ENCODE peak calls at places on chromosomes 16 and 17, in six cellular contexts. R is hepatocyte, I is stomach, V is H1, P is cardiac fibroblast, Q is breast epithelium. W is an unnamed sample.

GRCh38 chr17:1347681-1348318 is 52.2 kb downstream of the YWHAE start:
- DNase-seq in R (peak), I (peak), V (no peak), P (no peak), Q (no peak), W (peak)

GRCh38 chr16:28491080-28491969 is 549 bp downstream of the CLN3 start:
- DNase-seq in R (peak), I (no peak), V (peak), P (peak), Q (no peak), W (peak)

GRCh38 chr16:48561960-48562393 is 48.0 kb downstream of the N4BP1 start:
- DNase-seq in R (no peak), I (no peak), V (no peak), P (peak), Q (no peak), W (peak)

GRCh38 chr17:77316191-77316641 is 175.4 kb downstream of the SEC14L1 start:
- DNase-seq in R (peak), I (no peak), V (peak), P (peak), Q (no peak), W (peak)

GRCh38 chr17:42894283-42895184 is 6.1 kb upstream of the G6PC1 start:
- DNase-seq in R (peak), I (peak), V (no peak), P (no peak), Q (no peak), W (no peak)

GRCh38 chr16:73365010-73365409 is 317.1 kb upstream of the ZFHX3 start:
- DNase-seq in R (peak), I (peak), V (no peak), P (peak), Q (no peak), W (no peak)

GRCh38 chr16:57179429-57179828 is 6.4 kb downstream of the PSME3IP1 start:
- DNase-seq in R (no peak), I (no peak), V (no peak), P (no peak), Q (no peak), W (no peak)

GRCh38 chr17:18981642-18982424 is 22.7 kb downstream of the FAM83G start:
- DNase-seq in R (peak), I (peak), V (no peak), P (peak), Q (no peak), W (peak)

DNA sequence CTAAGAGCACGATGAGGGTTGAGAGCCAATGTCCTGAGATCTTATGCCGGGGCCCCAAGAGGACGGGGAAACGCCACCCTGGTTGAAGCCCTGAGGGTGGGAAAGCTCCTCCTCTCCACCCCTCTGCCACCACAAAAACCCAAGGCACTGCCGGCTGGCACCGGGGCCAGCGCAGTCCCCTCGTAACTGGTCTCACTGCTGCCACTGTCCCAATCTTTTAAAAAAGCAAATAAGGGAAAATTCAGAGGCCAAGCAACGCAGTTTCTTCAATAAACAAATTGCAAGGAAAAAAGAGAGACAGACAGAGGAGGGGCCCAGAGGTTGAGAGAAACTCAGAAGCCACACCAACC is 6.7 kb downstream of the GRIN2C start:
- DNase-seq in R (no peak), I (no peak), V (no peak), P (no peak), Q (no peak), W (no peak)
- H3K4me3 ChIP-seq in R (no peak), I (no peak), V (peak), P (no peak), Q (no peak), W (no peak)

DNA sequence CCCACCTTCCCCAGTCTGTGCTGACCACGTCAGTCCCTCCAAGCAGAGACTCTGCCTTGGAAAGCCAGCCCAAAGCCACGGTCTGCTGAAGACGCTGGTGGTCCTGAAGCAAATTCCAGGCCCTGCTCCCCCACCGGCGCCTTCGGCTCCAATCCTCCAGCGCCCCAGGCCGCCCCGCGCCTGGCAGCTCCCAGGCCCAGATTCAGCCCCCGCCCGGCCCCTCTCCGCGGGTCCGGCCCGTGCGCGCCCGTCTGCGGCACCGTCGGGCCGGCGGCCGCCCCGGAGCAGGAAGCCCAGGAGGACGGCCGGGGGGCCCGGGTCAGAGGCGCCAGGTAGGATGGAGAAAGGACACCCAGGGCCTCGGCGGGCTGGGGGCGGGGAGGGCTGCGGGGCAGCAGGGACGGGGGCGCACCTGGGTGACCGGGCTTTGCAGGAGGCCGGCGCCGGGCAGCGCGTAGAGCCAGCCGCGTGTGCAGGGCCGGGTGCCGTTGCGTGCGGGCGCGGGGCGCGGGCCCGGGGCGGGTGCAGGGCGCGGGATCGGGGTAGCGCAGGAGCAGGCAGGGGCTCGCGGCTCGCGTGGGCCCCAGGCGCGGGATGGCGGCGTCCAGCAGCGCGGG is 621 bp upstream of the SLC22A31 start:
- DNase-seq in R (peak), I (no peak), V (no peak), P (no peak), Q (no peak), W (no peak)
- H3K4me3 ChIP-seq in R (no peak), I (peak), V (peak), P (no peak), Q (no peak), W (no peak)

GRCh38 chr16:67482260-67482924 is 955 bp downstream of the AGRP start:
- DNase-seq in R (no peak), I (no peak), V (no peak), P (no peak), Q (no peak), W (no peak)

GRCh38 chr16:67480833-67481560 is at the start of gene ATP6V0D1:
- DNase-seq in R (peak), I (peak), V (peak), P (peak), Q (peak), W (peak)

GRCh38 chr16:67483731-67484525 is 581 bp upstream of the AGRP start:
- DNase-seq in R (no peak), I (no peak), V (no peak), P (no peak), Q (no peak), W (no peak)

GRCh38 chr16:67483150-67483549 is at the start of gene AGRP:
- DNase-seq in R (no peak), I (no peak), V (no peak), P (no peak), Q (no peak), W (no peak)

DNA sequence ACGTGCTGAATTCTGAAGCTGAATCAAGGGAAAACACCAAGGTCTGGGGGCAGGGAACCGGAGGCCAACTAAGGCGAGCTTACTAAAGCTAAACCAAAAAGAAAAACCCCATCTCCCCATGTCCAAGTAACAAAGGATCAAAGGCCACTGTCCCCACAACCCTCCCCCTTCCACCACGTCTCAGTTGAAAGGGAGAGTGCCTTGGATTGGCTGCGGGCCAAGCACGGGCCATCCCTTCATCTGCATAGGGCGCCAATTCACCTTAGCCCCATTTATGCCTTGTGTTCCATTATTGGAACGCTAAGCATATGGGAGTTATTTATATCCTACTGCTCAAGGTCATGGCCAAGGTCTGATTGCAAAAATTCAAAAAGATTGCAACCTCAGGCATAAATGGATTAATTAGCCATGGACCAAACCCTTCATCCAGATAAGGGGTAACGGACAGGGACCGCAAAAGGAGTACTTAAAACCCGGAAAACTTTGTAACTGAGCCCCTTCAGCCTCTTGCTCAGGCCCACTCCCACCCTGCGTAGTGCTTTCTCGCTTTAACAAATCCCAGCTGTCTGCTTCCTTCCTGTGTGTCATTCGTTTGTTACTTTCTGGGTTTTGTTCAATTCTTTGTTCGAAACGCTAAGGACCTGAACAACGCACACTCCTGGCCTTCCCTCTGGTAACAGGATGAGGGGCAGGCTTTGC is 753 bp upstream of the ATP6V0D1 start:
- DNase-seq in R (peak), I (peak), V (no peak), P (peak), Q (no peak), W (no peak)
- H3K4me3 ChIP-seq in R (peak), I (peak), V (peak), P (peak), Q (peak), W (peak)

DNA sequence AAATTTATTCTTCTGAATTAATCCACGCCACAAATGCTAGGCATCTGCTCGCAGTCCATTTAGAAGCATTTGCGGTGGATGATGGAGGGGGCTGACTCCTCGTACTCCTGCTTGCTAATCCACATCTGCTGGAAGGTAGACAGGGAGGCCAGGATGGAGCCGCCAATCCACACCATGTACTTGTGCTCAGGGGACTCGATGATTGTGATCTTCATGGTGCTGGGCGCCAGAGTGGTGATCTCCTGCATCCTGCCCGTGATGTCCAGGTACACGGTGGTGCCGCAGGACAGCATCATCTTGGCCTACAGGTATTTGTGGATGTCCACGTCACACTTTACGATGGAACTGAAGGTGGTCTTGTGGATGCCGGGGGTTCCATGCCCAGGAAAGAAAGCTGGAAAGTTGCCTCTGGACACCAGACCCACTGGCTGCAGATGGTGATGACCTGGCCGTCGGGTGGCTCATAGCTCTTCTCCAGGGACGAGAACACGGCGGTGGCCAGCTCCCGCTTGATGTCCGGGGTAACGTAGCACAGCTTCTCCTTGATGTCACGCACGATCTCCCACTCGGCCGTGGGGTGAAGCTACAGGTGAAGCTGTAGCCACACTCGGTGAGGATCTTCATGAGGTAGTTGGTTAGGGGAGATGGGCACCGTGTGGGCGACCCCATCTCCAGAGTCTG is 7.5 kb upstream of the HEATR3 start:
- DNase-seq in R (no peak), I (no peak), V (no peak), P (no peak), Q (no peak), W (no peak)
- H3K4me3 ChIP-seq in R (no peak), I (no peak), V (no peak), P (no peak), Q (no peak), W (no peak)

GRCh38 chr17:60602871-60603270 is 2.9 kb downstream of the PPM1D start:
- DNase-seq in R (no peak), I (no peak), V (no peak), P (no peak), Q (no peak), W (no peak)

GRCh38 chr17:60601443-60602384 is 1.7 kb downstream of the PPM1D start:
- DNase-seq in R (peak), I (peak), V (peak), P (peak), Q (no peak), W (peak)

GRCh38 chr17:60602385-60602742 is 2.4 kb downstream of the PPM1D start:
- DNase-seq in R (no peak), I (no peak), V (peak), P (no peak), Q (no peak), W (peak)

GRCh38 chr17:60606036-60606435 is 6.0 kb downstream of the PPM1D start:
- DNase-seq in R (no peak), I (no peak), V (no peak), P (no peak), Q (no peak), W (no peak)

DNA sequence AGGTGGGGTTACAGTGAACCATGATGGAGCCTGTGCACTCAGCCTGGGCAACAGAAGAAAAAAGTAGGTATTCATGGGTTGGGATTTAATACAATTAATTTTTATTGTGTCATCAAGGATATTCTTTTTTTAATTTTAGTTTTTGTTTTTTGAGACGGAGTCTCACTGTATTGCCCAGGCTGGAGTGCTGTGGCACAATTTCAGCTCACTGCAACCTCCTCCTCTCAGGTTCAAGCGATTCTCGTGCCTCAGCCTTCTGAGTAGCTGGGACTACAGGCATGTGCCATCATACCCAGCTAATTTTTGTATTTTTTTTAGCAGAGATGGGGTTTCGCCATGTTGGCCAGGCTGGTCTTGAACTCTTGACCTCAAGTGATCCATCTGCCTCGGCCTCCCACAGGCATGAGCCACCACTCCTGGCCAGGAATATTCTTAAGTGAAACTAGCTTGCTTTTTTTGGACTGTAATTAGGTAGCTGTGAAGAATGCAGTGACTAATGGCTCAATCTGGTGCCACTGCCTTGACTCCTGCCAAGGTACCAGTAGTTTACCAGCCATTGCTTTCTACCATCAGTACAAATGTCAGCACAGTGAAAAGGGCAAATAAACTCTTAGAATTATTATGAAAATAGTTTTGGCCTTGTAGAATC is 4.8 kb downstream of the PPM1D start:
- DNase-seq in R (no peak), I (no peak), V (peak), P (peak), Q (no peak), W (peak)
- H3K4me3 ChIP-seq in R (no peak), I (no peak), V (no peak), P (no peak), Q (no peak), W (no peak)

GRCh38 chr16:60432472-60432871 is 1603.8 kb downstream of the CDH8 start:
- DNase-seq in R (no peak), I (no peak), V (no peak), P (no peak), Q (no peak), W (no peak)
- H3K4me3 ChIP-seq in R (no peak), I (no peak), V (no peak), P (no peak), Q (no peak), W (no peak)

GRCh38 chr16:49889725-49890397 is 33.9 kb upstream of the ZNF423 start:
- DNase-seq in R (no peak), I (no peak), V (no peak), P (no peak), Q (no peak), W (peak)

GRCh38 chr16:49886554-49887121 is 30.7 kb upstream of the ZNF423 start:
- DNase-seq in R (no peak), I (no peak), V (no peak), P (no peak), Q (no peak), W (no peak)

GRCh38 chr16:49883111-49883829 is 27.4 kb upstream of the ZNF423 start:
- DNase-seq in R (no peak), I (no peak), V (no peak), P (no peak), Q (no peak), W (no peak)

GRCh38 chr16:49881890-49882289 is 26.0 kb upstream of the ZNF423 start:
- DNase-seq in R (no peak), I (no peak), V (no peak), P (no peak), Q (no peak), W (no peak)

GRCh38 chr16:49884033-49884707 is 28.3 kb upstream of the ZNF423 start:
- DNase-seq in R (peak), I (no peak), V (no peak), P (peak), Q (no peak), W (no peak)
- H3K4me3 ChIP-seq in R (no peak), I (no peak), V (no peak), P (no peak), Q (no peak), W (no peak)

GRCh38 chr17:78996781-78997201 is 12.8 kb downstream of the CANT1 start:
- DNase-seq in R (no peak), I (no peak), V (no peak), P (no peak), Q (no peak), W (no peak)
- H3K4me3 ChIP-seq in R (no peak), I (no peak), V (no peak), P (no peak), Q (no peak), W (no peak)

W was measured in AG10803.